ENCODE peak calls at places on chromosomes 1 and 21, in six cellular contexts. Z is memory B cell, Q is AG04450, D is NCI-H748 treated with DMSO at 0.1 percent for 48 hours, E is hypothalamus, Y is left kidney. W is an unnamed sample.

GRCh38 chr1:86774305-86775304 is 70.2 kb downstream of the SH3GLB1 start:
- DNase-seq in E (peak), Y (peak), Q (peak), Z (no peak), D (peak), W (peak)

GRCh38 chr1:23693599-23693998 is 2.0 kb downstream of the RPL11 start:
- DNase-seq in Y (no peak), D (no peak), Z (no peak), Q (no peak), E (no peak), W (no peak)

GRCh38 chr1:200704991-200705390 is 33.7 kb upstream of the CAMSAP2 start:
- DNase-seq in D (no peak), Y (no peak), E (no peak), Q (no peak), Z (no peak), W (no peak)

GRCh38 chr1:245785433-245785832 is 630.6 kb downstream of the KIF26B start:
- DNase-seq in Z (no peak), Y (peak), Q (no peak), D (no peak), E (no peak), W (no peak)

GRCh38 chr1:236155399-236155767 is 13.0 kb downstream of the GPR137B start:
- DNase-seq in Y (no peak), Q (no peak), D (no peak), Z (no peak), E (no peak), W (no peak)

GRCh38 chr1:43975249-43975961 is 645 bp downstream of the ATP6V0B start:
- DNase-seq in Z (no peak), E (peak), D (no peak), Q (no peak), Y (peak), W (no peak)

GRCh38 chr1:1066403-1067283 is 7.5 kb downstream of the RNF223 start:
- DNase-seq in Z (no peak), D (no peak), Y (no peak), E (no peak), Q (no peak), W (no peak)

GRCh38 chr1:41626146-41626545 is 141.7 kb upstream of the EDN2 start:
- DNase-seq in E (no peak), Q (no peak), Z (no peak), Y (peak), D (no peak), W (no peak)

GRCh38 chr21:42653492-42654061 is at the start of gene PDE9A:
- DNase-seq in Q (no peak), Y (peak), D (peak), E (peak), Z (peak), W (no peak)

GRCh38 chr1:203771901-203772301 is 6.9 kb downstream of the LAX1 start:
- DNase-seq in Y (peak), E (no peak), Q (no peak), Z (no peak), D (no peak), W (peak)

GRCh38 chr21:33099131-33099530 is 29.2 kb downstream of the OLIG1 start:
- DNase-seq in E (no peak), Y (no peak), Q (no peak), D (no peak), Z (no peak), W (no peak)

GRCh38 chr1:159900086-159900680 is at the start of gene CFAP45:
- DNase-seq in Z (no peak), Y (peak), E (peak), Q (no peak), D (peak), W (peak)

W was measured in fibroblast of gingiva.